ENCODE peak calls at places on chromosomes 3 and 15, in ten cellular contexts. One of them, this sample, is unnamed.

GRCh38 chr3:39280569-39280968 is 733 bp upstream of the CX3CR1 start:
- DNase-seq in adrenal gland: no peak
- DNase-seq in colonic mucosa: no peak
- DNase-seq in pancreas: no peak
- DNase-seq in heart right ventricle: no peak
- DNase-seq in IMR-90: no peak
- DNase-seq in epithelial cell of esophagus: no peak
- DNase-seq in ovary: no peak
- DNase-seq in esophagus squamous epithelium: no peak
- DNase-seq in AG10803: no peak
- DNase-seq in this sample: no peak

GRCh38 chr15:89278307-89278706 is 34.5 kb downstream of the FANCI start:
- DNase-seq in esophagus squamous epithelium: no peak
- DNase-seq in heart right ventricle: no peak
- DNase-seq in IMR-90: peak
- DNase-seq in pancreas: no peak
- DNase-seq in adrenal gland: no peak
- DNase-seq in AG10803: no peak
- DNase-seq in epithelial cell of esophagus: peak
- DNase-seq in colonic mucosa: no peak
- DNase-seq in ovary: no peak
- DNase-seq in this sample: no peak

GRCh38 chr3:192033246-192033645 is 572.3 kb downstream of the PYDC2 start:
- DNase-seq in pancreas: no peak
- DNase-seq in heart right ventricle: no peak
- DNase-seq in AG10803: no peak
- DNase-seq in epithelial cell of esophagus: peak
- DNase-seq in IMR-90: no peak
- DNase-seq in esophagus squamous epithelium: no peak
- DNase-seq in ovary: no peak
- DNase-seq in adrenal gland: no peak
- DNase-seq in colonic mucosa: no peak
- DNase-seq in this sample: no peak

GRCh38 chr3:106829206-106829605 is 548.0 kb upstream of the CCDC54 start:
- DNase-seq in AG10803: peak
- DNase-seq in ovary: no peak
- DNase-seq in adrenal gland: no peak
- DNase-seq in IMR-90: peak
- DNase-seq in epithelial cell of esophagus: no peak
- DNase-seq in pancreas: no peak
- DNase-seq in esophagus squamous epithelium: no peak
- DNase-seq in colonic mucosa: no peak
- DNase-seq in heart right ventricle: no peak
- DNase-seq in this sample: no peak

GRCh38 chr15:43285609-43286037 is 18.9 kb upstream of the TGM5 start:
- DNase-seq in pancreas: peak
- DNase-seq in heart right ventricle: peak
- DNase-seq in esophagus squamous epithelium: no peak
- DNase-seq in AG10803: peak
- DNase-seq in colonic mucosa: peak
- DNase-seq in IMR-90: peak
- DNase-seq in epithelial cell of esophagus: peak
- DNase-seq in adrenal gland: peak
- DNase-seq in ovary: no peak
- DNase-seq in this sample: no peak

GRCh38 chr3:142929109-142929508 is 34.4 kb downstream of the PAQR9 start:
- DNase-seq in colonic mucosa: peak
- DNase-seq in epithelial cell of esophagus: peak
- DNase-seq in AG10803: peak
- DNase-seq in pancreas: peak
- DNase-seq in IMR-90: peak
- DNase-seq in heart right ventricle: peak
- DNase-seq in ovary: no peak
- DNase-seq in adrenal gland: peak
- DNase-seq in esophagus squamous epithelium: no peak
- DNase-seq in this sample: no peak

GRCh38 chr3:109553573-109554371 is 216.4 kb upstream of the DPPA4 start:
- DNase-seq in colonic mucosa: no peak
- DNase-seq in ovary: no peak
- DNase-seq in epithelial cell of esophagus: peak
- DNase-seq in pancreas: no peak
- DNase-seq in IMR-90: peak
- DNase-seq in esophagus squamous epithelium: no peak
- DNase-seq in adrenal gland: no peak
- DNase-seq in heart right ventricle: no peak
- DNase-seq in AG10803: no peak
- DNase-seq in this sample: no peak

GRCh38 chr3:8519156-8519555 is 17.5 kb downstream of the LMCD1 start:
- DNase-seq in IMR-90: peak
- DNase-seq in epithelial cell of esophagus: no peak
- DNase-seq in heart right ventricle: no peak
- DNase-seq in adrenal gland: no peak
- DNase-seq in esophagus squamous epithelium: no peak
- DNase-seq in AG10803: peak
- DNase-seq in colonic mucosa: no peak
- DNase-seq in pancreas: no peak
- DNase-seq in ovary: no peak
- DNase-seq in this sample: no peak

GRCh38 chr3:185253645-185254410 is at the start of gene EHHADH:
- DNase-seq in adrenal gland: peak
- DNase-seq in heart right ventricle: peak
- DNase-seq in AG10803: peak
- DNase-seq in IMR-90: peak
- DNase-seq in colonic mucosa: peak
- DNase-seq in esophagus squamous epithelium: no peak
- DNase-seq in pancreas: peak
- DNase-seq in ovary: peak
- DNase-seq in epithelial cell of esophagus: peak
- DNase-seq in this sample: peak

GRCh38 chr3:24338409-24338808 is 156.2 kb downstream of the THRB start:
- DNase-seq in IMR-90: no peak
- DNase-seq in ovary: no peak
- DNase-seq in epithelial cell of esophagus: no peak
- DNase-seq in esophagus squamous epithelium: no peak
- DNase-seq in heart right ventricle: no peak
- DNase-seq in pancreas: no peak
- DNase-seq in colonic mucosa: no peak
- DNase-seq in adrenal gland: no peak
- DNase-seq in AG10803: no peak
- DNase-seq in this sample: no peak

GRCh38 chr15:43531018-43531667 is 13.7 kb downstream of the MAP1A start:
- DNase-seq in colonic mucosa: no peak
- DNase-seq in heart right ventricle: no peak
- DNase-seq in ovary: no peak
- DNase-seq in pancreas: no peak
- DNase-seq in esophagus squamous epithelium: no peak
- DNase-seq in AG10803: no peak
- DNase-seq in epithelial cell of esophagus: no peak
- DNase-seq in adrenal gland: no peak
- DNase-seq in IMR-90: no peak
- DNase-seq in this sample: peak

GRCh38 chr15:40688932-40689799 is 5.8 kb upstream of the RAD51 start:
- DNase-seq in colonic mucosa: no peak
- DNase-seq in epithelial cell of esophagus: peak
- DNase-seq in adrenal gland: no peak
- DNase-seq in heart right ventricle: no peak
- DNase-seq in IMR-90: no peak
- DNase-seq in esophagus squamous epithelium: no peak
- DNase-seq in AG10803: no peak
- DNase-seq in pancreas: no peak
- DNase-seq in ovary: no peak
- DNase-seq in this sample: no peak

GRCh38 chr3:54536450-54536849 is 391.4 kb downstream of the LRTM1 start:
- DNase-seq in pancreas: no peak
- DNase-seq in IMR-90: no peak
- DNase-seq in heart right ventricle: no peak
- DNase-seq in epithelial cell of esophagus: no peak
- DNase-seq in colonic mucosa: no peak
- DNase-seq in adrenal gland: no peak
- DNase-seq in AG10803: no peak
- DNase-seq in ovary: no peak
- DNase-seq in esophagus squamous epithelium: no peak
- DNase-seq in this sample: no peak

GRCh38 chr3:54537506-54537905 is 390.4 kb downstream of the LRTM1 start:
- DNase-seq in pancreas: no peak
- DNase-seq in adrenal gland: no peak
- DNase-seq in heart right ventricle: no peak
- DNase-seq in esophagus squamous epithelium: no peak
- DNase-seq in AG10803: no peak
- DNase-seq in colonic mucosa: no peak
- DNase-seq in IMR-90: no peak
- DNase-seq in ovary: no peak
- DNase-seq in epithelial cell of esophagus: no peak
- DNase-seq in this sample: no peak

GRCh38 chr3:54541369-54541768 is 386.5 kb downstream of the LRTM1 start:
- DNase-seq in esophagus squamous epithelium: no peak
- DNase-seq in ovary: no peak
- DNase-seq in colonic mucosa: no peak
- DNase-seq in epithelial cell of esophagus: no peak
- DNase-seq in adrenal gland: no peak
- DNase-seq in heart right ventricle: no peak
- DNase-seq in AG10803: no peak
- DNase-seq in IMR-90: no peak
- DNase-seq in pancreas: no peak
- DNase-seq in this sample: no peak

GRCh38 chr3:54535619-54536018 is 392.2 kb downstream of the LRTM1 start:
- DNase-seq in esophagus squamous epithelium: no peak
- DNase-seq in epithelial cell of esophagus: no peak
- DNase-seq in pancreas: no peak
- DNase-seq in adrenal gland: no peak
- DNase-seq in colonic mucosa: no peak
- DNase-seq in AG10803: no peak
- DNase-seq in IMR-90: no peak
- DNase-seq in heart right ventricle: no peak
- DNase-seq in ovary: no peak
- DNase-seq in this sample: no peak

GRCh38 chr3:54538346-54538745 is 389.5 kb downstream of the LRTM1 start:
- DNase-seq in pancreas: no peak
- DNase-seq in ovary: no peak
- DNase-seq in epithelial cell of esophagus: no peak
- DNase-seq in AG10803: no peak
- DNase-seq in esophagus squamous epithelium: no peak
- DNase-seq in heart right ventricle: no peak
- DNase-seq in adrenal gland: no peak
- DNase-seq in IMR-90: no peak
- DNase-seq in colonic mucosa: no peak
- DNase-seq in this sample: no peak
- TF ChIP-seq CTCF in pancreas: no peak
- TF ChIP-seq CTCF in ovary: no peak
- TF ChIP-seq CTCF in epithelial cell of esophagus: no peak
- TF ChIP-seq CTCF in AG10803: peak
- TF ChIP-seq CTCF in esophagus squamous epithelium: no peak
- TF ChIP-seq CTCF in heart right ventricle: no peak
- TF ChIP-seq CTCF in adrenal gland: no peak
- TF ChIP-seq CTCF in IMR-90: no peak
- TF ChIP-seq CTCF in colonic mucosa: no peak
- TF ChIP-seq CTCF in this sample: no peak

GRCh38 chr3:87225659-87226058 is 1.4 kb upstream of the CHMP2B start:
- DNase-seq in IMR-90: no peak
- DNase-seq in heart right ventricle: no peak
- DNase-seq in epithelial cell of esophagus: no peak
- DNase-seq in AG10803: no peak
- DNase-seq in adrenal gland: peak
- DNase-seq in ovary: peak
- DNase-seq in esophagus squamous epithelium: no peak
- DNase-seq in pancreas: peak
- DNase-seq in colonic mucosa: peak
- DNase-seq in this sample: no peak
- H3K4me3 ChIP-seq in IMR-90: no peak
- H3K4me3 ChIP-seq in heart right ventricle: no peak
- H3K4me3 ChIP-seq in epithelial cell of esophagus: no peak
- H3K4me3 ChIP-seq in AG10803: no peak
- H3K4me3 ChIP-seq in adrenal gland: no peak
- H3K4me3 ChIP-seq in ovary: no peak
- H3K4me3 ChIP-seq in esophagus squamous epithelium: no peak
- H3K4me3 ChIP-seq in pancreas: no peak
- H3K4me3 ChIP-seq in colonic mucosa: no peak
- H3K4me3 ChIP-seq in this sample: no peak

DNA sequence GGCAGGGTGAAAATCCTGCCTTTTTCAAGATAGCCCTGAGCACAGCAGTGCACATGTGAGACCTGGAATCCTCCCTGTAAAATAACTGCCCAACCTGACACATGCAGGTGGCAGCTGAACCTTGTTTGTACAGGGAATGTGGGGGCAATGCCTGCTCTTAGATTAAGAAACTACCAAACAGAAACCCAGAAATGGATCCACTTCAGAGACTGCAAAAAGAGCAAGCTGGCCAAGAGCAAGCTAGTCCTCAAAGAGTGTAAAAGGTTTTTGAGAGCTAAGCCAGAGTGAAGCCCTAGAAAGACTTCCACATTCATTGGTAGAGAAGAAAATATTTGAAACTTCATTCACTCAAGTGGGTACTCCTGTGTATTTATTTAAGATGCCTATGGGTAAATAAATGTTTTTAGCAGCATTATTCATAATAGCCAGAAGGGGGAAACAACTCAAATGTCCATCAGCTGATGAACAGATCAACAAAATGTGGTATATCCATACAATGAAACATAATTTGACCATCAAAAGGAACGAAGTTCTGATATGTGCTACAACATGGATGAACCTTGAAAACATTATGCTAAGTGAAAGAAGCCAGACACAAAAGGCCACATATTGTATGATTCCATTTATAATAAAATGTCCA is 96.0 kb upstream of the TSC22D2 start:
- DNase-seq in ovary: no peak
- DNase-seq in colonic mucosa: no peak
- DNase-seq in esophagus squamous epithelium: no peak
- DNase-seq in adrenal gland: no peak
- DNase-seq in heart right ventricle: no peak
- DNase-seq in epithelial cell of esophagus: no peak
- DNase-seq in IMR-90: no peak
- DNase-seq in pancreas: no peak
- DNase-seq in AG10803: no peak
- DNase-seq in this sample: no peak
- TF ChIP-seq CTCF in ovary: no peak
- TF ChIP-seq CTCF in colonic mucosa: no peak
- TF ChIP-seq CTCF in esophagus squamous epithelium: peak
- TF ChIP-seq CTCF in adrenal gland: no peak
- TF ChIP-seq CTCF in heart right ventricle: no peak
- TF ChIP-seq CTCF in epithelial cell of esophagus: no peak
- TF ChIP-seq CTCF in IMR-90: no peak
- TF ChIP-seq CTCF in pancreas: no peak
- TF ChIP-seq CTCF in AG10803: peak
- TF ChIP-seq CTCF in this sample: no peak

DNA sequence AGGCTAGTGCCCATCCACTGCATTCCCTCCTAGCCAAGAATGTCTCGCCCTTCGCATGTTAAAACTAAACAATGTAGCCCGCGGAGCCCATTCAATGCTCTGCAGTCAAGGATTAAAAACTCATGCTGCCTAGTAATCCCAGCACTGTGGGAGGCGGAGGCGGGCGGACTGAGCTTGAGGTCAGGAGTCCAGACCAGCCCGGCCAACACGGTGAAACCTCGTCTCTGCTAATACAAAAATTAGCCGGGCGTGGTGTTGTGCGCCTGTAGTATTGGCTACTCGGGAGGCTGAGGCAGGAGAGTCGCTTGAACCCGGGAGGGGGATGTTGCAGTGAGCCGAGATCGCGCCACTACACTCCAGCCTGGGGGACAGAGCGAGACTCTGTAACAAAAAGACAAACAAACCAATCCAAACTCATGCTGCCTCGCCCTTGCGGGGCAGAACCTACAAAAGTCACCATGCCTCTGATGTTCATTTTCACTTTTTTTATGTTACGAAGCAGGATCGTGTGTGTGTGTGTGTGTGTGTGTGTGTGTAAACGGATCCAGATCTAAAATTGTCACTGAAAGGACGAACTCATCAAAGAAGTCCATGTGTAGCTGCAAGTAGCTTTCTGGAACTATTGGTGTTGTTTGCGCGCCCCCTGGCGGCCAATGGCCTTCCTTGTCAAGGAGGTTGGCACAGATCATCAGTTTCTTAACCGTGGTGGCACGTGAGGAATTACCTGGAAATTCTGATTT is 54.8 kb upstream of the SPESP1 start:
- DNase-seq in adrenal gland: peak
- DNase-seq in ovary: peak
- DNase-seq in heart right ventricle: peak
- DNase-seq in colonic mucosa: peak
- DNase-seq in IMR-90: peak
- DNase-seq in AG10803: peak
- DNase-seq in esophagus squamous epithelium: peak
- DNase-seq in epithelial cell of esophagus: peak
- DNase-seq in pancreas: peak
- DNase-seq in this sample: peak
- H3K4me3 ChIP-seq in adrenal gland: no peak
- H3K4me3 ChIP-seq in ovary: peak
- H3K4me3 ChIP-seq in heart right ventricle: peak
- H3K4me3 ChIP-seq in colonic mucosa: peak
- H3K4me3 ChIP-seq in IMR-90: peak
- H3K4me3 ChIP-seq in AG10803: peak
- H3K4me3 ChIP-seq in esophagus squamous epithelium: peak
- H3K4me3 ChIP-seq in epithelial cell of esophagus: peak
- H3K4me3 ChIP-seq in pancreas: peak
- H3K4me3 ChIP-seq in this sample: no peak

This sample was measured in lower leg skin.